ENCODE peak calls at places on chromosome 6, in four cellular contexts. D, Z, A and T are unnamed samples.

GRCh38 chr6:68235192-68235812 is 399.8 kb upstream of the ADGRB3 start:
- DNase-seq in A (no peak), D (no peak), Z (no peak), T (peak; percentile 46)

GRCh38 chr6:111462770-111463391 is 20.1 kb downstream of the REV3L start:
- DNase-seq in A (no peak), Z (peak; percentile 70), D (no peak), T (no peak)

GRCh38 chr6:89999154-89999553 is 104.9 kb downstream of the GJA10 start:
- DNase-seq in Z (no peak), A (no peak), D (no peak), T (peak; percentile 69)

GRCh38 chr6:135748189-135748588 is 103.3 kb upstream of the PDE7B start:
- DNase-seq in A (no peak), Z (no peak), D (no peak), T (no peak)

GRCh38 chr6:45983041-45983440 is 32.6 kb downstream of the CLIC5 start:
- DNase-seq in A (no peak), Z (no peak), D (no peak), T (no peak)

GRCh38 chr6:13445005-13445743 is 42.2 kb downstream of the GFOD1 start:
- DNase-seq in D (no peak), A (no peak), Z (peak; percentile 59), T (no peak)

GRCh38 chr6:44172759-44173500 is 14.3 kb downstream of the CAPN11 start:
- DNase-seq in A (peak; percentile 92), Z (peak; percentile 84), D (peak; percentile 55), T (peak; percentile 79)

GRCh38 chr6:91438570-91438969 is 851.7 kb upstream of the MAP3K7 start:
- DNase-seq in Z (no peak), A (no peak), D (no peak), T (peak; percentile 6)

GRCh38 chr6:81895511-81896185 is 143.2 kb upstream of the TENT5A start:
- DNase-seq in Z (peak; percentile 67), D (no peak), A (no peak), T (peak; percentile 90)